ENCODE peak calls at places on chromosomes 4 and X, in ten cellular contexts. S is HFF-Myc; X is PC-9; V is endothelial cell of umbilical vein; W is H1; P is lower lobe of right lung; C is AG09309; N is effector memory CD4-positive, alpha-beta T cell; O is BJ; L is thoracic aorta. E is an unnamed sample.

GRCh38 chr4:140469806-140470733 is 28.0 kb downstream of the MGAT4D start:
- DNase-seq in X (no peak), W (peak), L (no peak), O (no peak), C (no peak), N (no peak), V (no peak), S (no peak), P (no peak), E (no peak)

GRCh38 chrX:153333271-153333670 is 682 bp upstream of the ZNF275 start:
- DNase-seq in V (no peak), C (peak), P (no peak), O (peak), S (no peak), L (no peak), X (no peak), N (no peak), W (no peak), E (no peak)

GRCh38 chr4:102663073-102663472 is 97.7 kb downstream of the MANBA start:
- DNase-seq in S (peak), V (no peak), C (peak), O (peak), W (no peak), N (no peak), P (no peak), L (no peak), X (no peak), E (no peak)

GRCh38 chrX:110588853-110589252 is 206.8 kb downstream of the CHRDL1 start:
- DNase-seq in W (no peak), P (no peak), N (no peak), O (no peak), L (no peak), C (no peak), V (no peak), S (no peak), X (no peak), E (no peak)

GRCh38 chr4:39642885-39643550 is 4.4 kb upstream of the SMIM14 start:
- DNase-seq in W (no peak), N (no peak), S (no peak), O (no peak), P (no peak), C (no peak), L (no peak), X (no peak), V (no peak), E (no peak)

GRCh38 chrX:68480969-68481368 is 17.9 kb upstream of the YIPF6 start:
- DNase-seq in V (no peak), P (no peak), O (no peak), N (no peak), S (no peak), L (no peak), W (no peak), X (no peak), C (no peak), E (no peak)

GRCh38 chrX:20693071-20693470 is 426.4 kb upstream of the RPS6KA3 start:
- DNase-seq in S (no peak), L (no peak), V (no peak), P (no peak), W (no peak), C (no peak), N (no peak), X (no peak), O (no peak), E (no peak)

GRCh38 chr4:37767546-37767945 is 58.9 kb upstream of the PGM2 start:
- DNase-seq in W (no peak), L (no peak), O (no peak), C (no peak), V (peak), X (peak), N (no peak), P (peak), S (no peak), E (no peak)

GRCh38 chr4:167831853-167832252 is 260.5 kb upstream of the ANXA10 start:
- DNase-seq in S (no peak), P (no peak), X (no peak), C (no peak), V (no peak), N (no peak), L (no peak), W (no peak), O (no peak), E (no peak)

GRCh38 chr4:39096847-39097246 is 34.8 kb downstream of the KLHL5 start:
- DNase-seq in O (no peak), P (no peak), X (no peak), V (no peak), W (no peak), L (no peak), N (no peak), S (no peak), C (no peak), E (no peak)

GRCh38 chr4:108900018-108900417 is 137.2 kb upstream of the ETNPPL start:
- DNase-seq in P (no peak), C (no peak), S (no peak), N (no peak), L (no peak), X (no peak), V (no peak), O (no peak), W (no peak), E (no peak)

GRCh38 chr4:183906736-183907651 is 1.9 kb downstream of the STOX2 start:
- DNase-seq in O (no peak), C (no peak), X (no peak), S (no peak), L (no peak), P (no peak), W (peak), V (no peak), N (no peak), E (no peak)

GRCh38 chr4:19729873-19730735 is 521.6 kb upstream of the SLIT2 start:
- DNase-seq in V (peak), N (no peak), P (no peak), L (no peak), C (no peak), X (no peak), W (no peak), O (no peak), S (no peak), E (no peak)

GRCh38 chr4:21827575-21827974 is 121.0 kb downstream of the KCNIP4 start:
- DNase-seq in W (no peak), V (no peak), S (no peak), N (no peak), X (no peak), P (no peak), C (peak), L (no peak), O (no peak), E (no peak)
- H3K4me3 ChIP-seq in W (no peak), V (no peak), S (no peak), N (no peak), X (no peak), P (no peak), C (no peak), L (no peak), O (no peak), E (no peak)

DNA sequence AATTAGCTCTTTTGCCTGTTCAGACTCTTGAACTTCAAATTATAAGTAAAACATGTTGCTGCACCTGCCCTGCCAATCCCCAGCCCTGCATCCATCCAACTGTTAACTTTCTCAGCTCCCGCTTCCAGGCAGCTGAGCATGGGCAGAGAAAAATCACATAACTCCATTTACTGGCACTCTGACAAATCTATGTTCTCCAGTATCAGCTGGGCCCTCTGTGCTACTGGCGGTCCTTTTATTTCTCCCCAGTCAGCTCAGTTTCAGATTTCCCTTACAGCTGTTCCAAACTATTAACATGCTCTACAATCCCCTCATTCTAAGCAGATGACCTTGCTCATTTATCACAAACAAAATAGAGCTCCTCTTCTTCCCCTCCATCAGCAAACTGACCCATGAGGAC is 240.4 kb upstream of the TET2 start:
- DNase-seq in N (no peak), P (no peak), C (no peak), S (no peak), L (no peak), W (no peak), O (no peak), X (no peak), V (no peak), E (no peak)
- H3K4me3 ChIP-seq in N (no peak), P (no peak), C (no peak), S (no peak), L (no peak), W (no peak), O (no peak), X (no peak), V (no peak), E (no peak)

GRCh38 chr4:112279025-112279881 is 6.5 kb downstream of the TIFA start:
- DNase-seq in L (no peak), N (no peak), X (no peak), P (peak), O (no peak), S (no peak), C (no peak), V (no peak), W (no peak), E (no peak)
- H3K4me3 ChIP-seq in L (no peak), N (no peak), X (no peak), P (peak), O (no peak), S (no peak), C (no peak), V (no peak), W (no peak), E (no peak)

GRCh38 chrX:124347242-124347641 is 879 bp downstream of the SH2D1A start:
- DNase-seq in S (no peak), X (no peak), P (no peak), W (no peak), V (no peak), N (no peak), L (no peak), O (no peak), C (no peak), E (no peak)

GRCh38 chrX:124346877-124347241 is 496 bp downstream of the SH2D1A start:
- DNase-seq in X (no peak), V (no peak), P (no peak), O (no peak), N (no peak), L (no peak), S (no peak), C (no peak), W (no peak), E (no peak)

GRCh38 chrX:124348152-124348551 is 1.8 kb downstream of the SH2D1A start:
- DNase-seq in L (no peak), S (no peak), P (no peak), O (no peak), X (no peak), C (no peak), V (no peak), N (no peak), W (no peak), E (no peak)

GRCh38 chrX:124344246-124344645 is 2.1 kb upstream of the SH2D1A start:
- DNase-seq in O (no peak), N (no peak), C (no peak), L (no peak), P (no peak), X (no peak), V (no peak), W (no peak), S (no peak), E (no peak)

GRCh38 chrX:124346064-124346876 is at the start of gene SH2D1A:
- DNase-seq in C (no peak), W (no peak), V (no peak), S (no peak), N (no peak), X (no peak), O (no peak), P (no peak), L (no peak), E (no peak)
- H3K4me3 ChIP-seq in C (no peak), W (no peak), V (no peak), S (no peak), N (peak), X (no peak), O (no peak), P (peak), L (no peak), E (no peak)

GRCh38 chr4:80268936-80269335 is 2.5 kb downstream of the FGF5 start:
- DNase-seq in X (no peak), S (no peak), P (no peak), O (no peak), N (no peak), L (no peak), V (no peak), C (no peak), W (no peak), E (no peak)
- H3K4me3 ChIP-seq in X (no peak), S (peak), P (no peak), O (peak), N (no peak), L (no peak), V (no peak), C (peak), W (peak), E (no peak)